ENCODE peak calls at places on chromosomes 6 and 20, in six cellular contexts. U is HCT116, S is SK-N-SH, K is HepG2, N is GM12878, V is K562. F is an unnamed sample.

GRCh38 chr20:17609978-17610377 is 40.1 kb downstream of the DSTN start:
- DNase-seq in K (no peak), N (no peak), U (no peak), V (no peak), S (no peak), F (no peak)

GRCh38 chr6:20554817-20555216 is 20.6 kb downstream of the CDKAL1 start:
- DNase-seq in N (no peak), S (no peak), U (no peak), V (no peak), K (no peak), F (no peak)

GRCh38 chr6:166143011-166143410 is 24.6 kb downstream of the TBXT start:
- DNase-seq in U (no peak), N (no peak), V (no peak), S (no peak), K (no peak), F (no peak)

GRCh38 chr20:61871160-61871559 is 194.5 kb downstream of the TAF4 start:
- DNase-seq in K (no peak), S (no peak), U (no peak), N (no peak), V (no peak), F (no peak)

GRCh38 chr6:33851959-33852358 is 48.2 kb upstream of the MLN start:
- DNase-seq in N (no peak), U (peak), K (peak), V (peak), S (no peak), F (peak)

GRCh38 chr6:116472710-116473109 is 11.5 kb downstream of the CALHM6 start:
- DNase-seq in S (no peak), V (no peak), U (no peak), K (no peak), N (no peak), F (no peak)

GRCh38 chr6:166774292-166774691 is 147.2 kb upstream of the RPS6KA2 start:
- DNase-seq in S (no peak), K (no peak), U (no peak), N (no peak), V (no peak), F (no peak)

GRCh38 chr6:167589615-167589940 is 237.1 kb upstream of the AFDN start:
- DNase-seq in S (no peak), V (no peak), U (no peak), N (no peak), K (no peak), F (no peak)

GRCh38 chr6:4664117-4664626 is 112.0 kb upstream of the CDYL start:
- DNase-seq in U (no peak), S (no peak), V (peak), K (no peak), N (no peak), F (no peak)

GRCh38 chr6:24824142-24824755 is 25.5 kb upstream of the ARMH2 start:
- DNase-seq in U (no peak), K (peak), V (no peak), S (no peak), N (no peak), F (no peak)

GRCh38 chr20:17825949-17826843 is 126.4 kb downstream of the BANF2 start:
- DNase-seq in S (no peak), U (no peak), K (peak), N (peak), V (no peak), F (no peak)

GRCh38 chr6:19824058-19824807 is 12.9 kb upstream of the ID4 start:
- DNase-seq in N (no peak), U (no peak), S (no peak), K (no peak), V (no peak), F (peak)

GRCh38 chr6:5259428-5259827 is 1.3 kb downstream of the LYRM4 start:
- DNase-seq in V (peak), N (no peak), S (no peak), K (no peak), U (no peak), F (no peak)

GRCh38 chr6:51105357-51105756 is 286.7 kb downstream of the TFAP2B start:
- DNase-seq in S (no peak), K (no peak), V (no peak), U (no peak), N (no peak), F (no peak)

GRCh38 chr6:87212596-87212995 is 57.2 kb downstream of the ZNF292 start:
- DNase-seq in K (no peak), V (no peak), U (no peak), S (no peak), N (no peak), F (no peak)

GRCh38 chr6:156021746-156022396 is 566.2 kb upstream of the NOX3 start:
- DNase-seq in U (no peak), K (no peak), V (no peak), N (no peak), S (no peak), F (no peak)

GRCh38 chr20:361562-361961 is 14.7 kb downstream of the NRSN2 start:
- DNase-seq in K (no peak), N (no peak), V (no peak), S (no peak), U (no peak), F (no peak)

GRCh38 chr6:71468841-71469750 is 180.5 kb downstream of the OGFRL1 start:
- DNase-seq in S (no peak), U (no peak), V (no peak), N (no peak), K (no peak), F (no peak)

GRCh38 chr6:12381587-12381986 is 91.4 kb downstream of the EDN1 start:
- DNase-seq in V (no peak), K (no peak), N (no peak), U (no peak), S (no peak), F (no peak)

GRCh38 chr6:89610149-89610642 is 28.4 kb downstream of the LYRM2 start:
- DNase-seq in U (peak), V (peak), K (peak), S (peak), N (peak), F (peak)

GRCh38 chr6:129849456-129849855 is 11.7 kb downstream of the TMEM244 start:
- DNase-seq in N (no peak), K (no peak), V (no peak), U (peak), S (no peak), F (no peak)

GRCh38 chr6:3529232-3529631 is 72.4 kb upstream of the SLC22A23 start:
- DNase-seq in V (no peak), K (no peak), N (no peak), S (no peak), U (no peak), F (no peak)

GRCh38 chr6:156269751-156270369 is 507.3 kb upstream of the ARID1B start:
- DNase-seq in N (no peak), K (no peak), U (no peak), S (no peak), V (no peak), F (no peak)

GRCh38 chr6:124962617-124963415 is 579 bp downstream of the RNF217 start:
- DNase-seq in K (no peak), V (peak), U (no peak), N (no peak), S (peak), F (peak)

DNA sequence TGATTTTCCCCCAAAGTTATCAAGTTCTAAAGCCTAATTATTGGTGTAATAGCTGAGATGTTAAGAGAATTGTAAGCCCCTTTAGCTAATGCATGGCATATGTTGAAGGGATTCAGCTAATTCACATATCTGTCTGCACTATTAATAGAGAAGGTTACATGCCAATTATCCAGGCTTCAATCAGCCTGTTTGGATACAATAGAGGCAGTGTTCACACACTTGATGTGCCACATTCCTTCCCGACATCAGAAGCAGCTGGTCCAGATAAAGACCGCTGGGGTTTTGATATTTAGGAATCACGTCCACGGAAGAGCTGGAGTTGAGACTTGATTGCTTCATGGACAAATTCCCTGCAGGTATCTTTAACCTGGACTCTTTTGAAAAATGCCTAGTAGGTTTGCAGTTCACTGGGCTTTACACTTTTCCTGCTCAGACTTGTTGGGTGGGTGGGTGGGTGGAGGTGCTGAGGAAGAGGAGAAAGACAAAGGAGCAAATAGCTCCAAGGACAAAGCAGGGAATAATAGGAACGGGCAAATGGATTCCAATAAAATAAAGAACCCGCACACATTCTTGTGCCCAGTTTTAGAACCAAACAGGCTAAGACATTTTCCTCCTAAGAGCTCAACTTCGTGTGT is 142.6 kb upstream of the ZNF217 start:
- DNase-seq in N (no peak), V (no peak), U (no peak), K (peak), S (no peak), F (peak)
- TF ChIP-seq JUND in N (no peak), V (no peak), U (no peak), K (no peak), S (no peak), F (no peak)

DNA sequence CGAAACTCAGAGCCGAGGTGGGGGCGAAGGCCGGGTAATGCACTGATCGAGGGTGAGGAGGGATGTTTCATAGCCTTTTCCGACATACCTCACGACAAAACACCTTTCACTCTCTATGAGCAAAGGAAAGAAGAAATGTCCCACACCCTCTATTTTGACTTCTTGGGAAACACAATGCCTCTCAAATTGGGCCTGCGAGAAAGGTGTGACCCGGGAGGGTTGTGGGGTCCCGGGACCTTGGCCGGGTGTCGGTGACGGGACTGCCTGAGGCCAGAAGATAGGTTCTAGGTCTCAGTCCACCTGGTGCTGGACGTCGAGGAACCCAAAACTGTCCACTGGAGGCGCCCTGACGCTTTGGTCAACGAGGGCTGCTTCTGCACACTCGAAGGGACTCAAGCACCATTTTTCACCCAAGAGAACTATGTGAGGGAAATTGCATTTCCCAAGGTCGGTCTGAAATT is 41.1 kb upstream of the OSTM1 start:
- DNase-seq in U (peak), K (peak), N (no peak), S (peak), V (peak), F (peak)
- TF ChIP-seq JUND in U (no peak), K (no peak), N (no peak), S (no peak), V (no peak), F (no peak)

GRCh38 chr20:23024701-23025100 is 10.4 kb upstream of the SSTR4 start:
- DNase-seq in S (no peak), V (no peak), U (no peak), K (no peak), N (no peak), F (no peak)
- TF ChIP-seq JUND in S (no peak), V (no peak), U (no peak), K (no peak), N (no peak), F (no peak)

GRCh38 chr20:57009775-57010174 is 256.7 kb downstream of the BMP7 start:
- DNase-seq in K (no peak), S (no peak), N (no peak), V (no peak), U (no peak), F (no peak)

GRCh38 chr20:57007171-57007540 is 259.3 kb downstream of the BMP7 start:
- DNase-seq in U (no peak), N (peak), V (no peak), S (no peak), K (no peak), F (no peak)

GRCh38 chr20:57009355-57009754 is 257.1 kb downstream of the BMP7 start:
- DNase-seq in V (no peak), U (no peak), S (no peak), N (no peak), K (no peak), F (no peak)

GRCh38 chr20:57006411-57007170 is 259.9 kb downstream of the BMP7 start:
- DNase-seq in N (peak), K (no peak), U (no peak), S (no peak), V (no peak), F (no peak)

GRCh38 chr20:57008217-57008616 is 258.2 kb downstream of the BMP7 start:
- DNase-seq in U (no peak), N (no peak), V (no peak), S (no peak), K (no peak), F (no peak)
- TF ChIP-seq JUND in U (no peak), N (no peak), V (no peak), S (no peak), K (no peak), F (no peak)

GRCh38 chr6:131400054-131400781 is 172.8 kb upstream of the ARG1 start:
- DNase-seq in N (no peak), V (peak), K (peak), U (peak), S (no peak), F (no peak)
- TF ChIP-seq JUND in N (no peak), V (peak), K (no peak), U (peak), S (peak), F (no peak)

GRCh38 chr6:43952746-43953145 is 174.5 kb downstream of the MRPL14 start:
- DNase-seq in S (no peak), U (peak), N (no peak), V (peak), K (peak), F (peak)
- TF ChIP-seq JUND in S (no peak), U (no peak), N (no peak), V (no peak), K (no peak), F (no peak)

F was measured in T47D.